ENCODE peak calls at places on chromosomes 3 and 15, in six cellular contexts. One of them, this sample, is unnamed.

GRCh38 chr3:189914799-189915198 is 205.9 kb downstream of the P3H2 start:
- DNase-seq in aorta: no peak
- DNase-seq in T-helper 1 cell: no peak
- DNase-seq in GM12865: no peak
- DNase-seq in progenitor cell of endocrine pancreas: no peak
- DNase-seq in adrenal gland: peak; percentile 53
- DNase-seq in this sample: no peak

GRCh38 chr15:37106490-37107001 is 6.2 kb upstream of the MEIS2 start:
- DNase-seq in aorta: peak; percentile 53
- DNase-seq in T-helper 1 cell: no peak
- DNase-seq in GM12865: peak; percentile 63
- DNase-seq in progenitor cell of endocrine pancreas: no peak
- DNase-seq in adrenal gland: peak; percentile 43
- DNase-seq in this sample: peak; percentile 81

GRCh38 chr3:43584043-43584826 is 37.6 kb downstream of the ANO10 start:
- DNase-seq in aorta: no peak
- DNase-seq in T-helper 1 cell: no peak
- DNase-seq in GM12865: peak; percentile 4
- DNase-seq in progenitor cell of endocrine pancreas: no peak
- DNase-seq in adrenal gland: no peak
- DNase-seq in this sample: no peak

GRCh38 chr3:177201707-177202397 is 4.6 kb upstream of the TBL1XR1 start:
- DNase-seq in aorta: no peak
- DNase-seq in T-helper 1 cell: no peak
- DNase-seq in GM12865: peak; percentile 94
- DNase-seq in progenitor cell of endocrine pancreas: no peak
- DNase-seq in adrenal gland: no peak
- DNase-seq in this sample: no peak

GRCh38 chr3:65048151-65048550 is 360.4 kb upstream of the ADAMTS9 start:
- DNase-seq in aorta: no peak
- DNase-seq in T-helper 1 cell: no peak
- DNase-seq in GM12865: no peak
- DNase-seq in progenitor cell of endocrine pancreas: no peak
- DNase-seq in adrenal gland: no peak
- DNase-seq in this sample: no peak

GRCh38 chr3:71057526-71057894 is 526.0 kb downstream of the FOXP1 start:
- DNase-seq in aorta: no peak
- DNase-seq in T-helper 1 cell: no peak
- DNase-seq in GM12865: no peak
- DNase-seq in progenitor cell of endocrine pancreas: no peak
- DNase-seq in adrenal gland: no peak
- DNase-seq in this sample: no peak

GRCh38 chr15:35305906-35306305 is 220.8 kb upstream of the NANOGP8 start:
- DNase-seq in aorta: no peak
- DNase-seq in T-helper 1 cell: no peak
- DNase-seq in GM12865: peak; percentile 36
- DNase-seq in progenitor cell of endocrine pancreas: no peak
- DNase-seq in adrenal gland: no peak
- DNase-seq in this sample: no peak

GRCh38 chr15:98800437-98801233 is 152.3 kb downstream of the IGF1R start:
- DNase-seq in aorta: no peak
- DNase-seq in T-helper 1 cell: no peak
- DNase-seq in GM12865: no peak
- DNase-seq in progenitor cell of endocrine pancreas: peak; percentile 25
- DNase-seq in adrenal gland: peak; percentile 65
- DNase-seq in this sample: peak; percentile 90

GRCh38 chr3:124658270-124658669 is 72.0 kb upstream of the UMPS start:
- DNase-seq in aorta: no peak
- DNase-seq in T-helper 1 cell: no peak
- DNase-seq in GM12865: no peak
- DNase-seq in progenitor cell of endocrine pancreas: no peak
- DNase-seq in adrenal gland: no peak
- DNase-seq in this sample: no peak